ENCODE peak calls at places on chromosomes 11 and 22, in six cellular contexts. Y is nucleus accumbens, E is foreskin fibroblast, A is NCI-H2081 treated with DMSO at 0.1 percent for 48 hours, P is astrocyte of the cerebellum, C is GM23248. M is an unnamed sample.

GRCh38 chr22:36374603-36375024 is 13.2 kb downstream of the MYH9 start:
- DNase-seq in E (peak; percentile 75), P (no peak), Y (no peak), A (no peak), C (peak; percentile 92), M (no peak)

GRCh38 chr11:132343445-132343844 is 973.0 kb downstream of the NTM start:
- DNase-seq in C (no peak), Y (no peak), E (no peak), A (no peak), P (no peak), M (no peak)

GRCh38 chr11:95682552-95682951 is 107.0 kb downstream of the FAM76B start:
- DNase-seq in E (peak; percentile 56), A (no peak), C (peak; percentile 82), P (peak; percentile 26), Y (no peak), M (no peak)

GRCh38 chr22:23190526-23190925 is 10.2 kb downstream of the BCR start:
- DNase-seq in P (no peak), Y (no peak), A (no peak), E (no peak), C (no peak), M (no peak)

GRCh38 chr11:74926304-74927030 is 22.4 kb downstream of the XRRA1 start:
- DNase-seq in Y (no peak), P (no peak), E (peak; percentile 86), C (peak; percentile 81), A (no peak), M (no peak)

GRCh38 chr11:313787-314547 is at the start of gene IFITM1:
- DNase-seq in Y (no peak), P (peak; percentile 75), E (peak; percentile 85), C (peak; percentile 85), A (no peak), M (no peak)

GRCh38 chr22:30396871-30397655 is at the start of gene SEC14L2:
- DNase-seq in C (peak; percentile 84), A (no peak), E (peak; percentile 84), Y (peak; percentile 81), P (no peak), M (peak; percentile 11)

GRCh38 chr11:27471588-27472397 is 797 bp downstream of the LGR4 start:
- DNase-seq in Y (peak; percentile 73), C (peak; percentile 67), E (peak; percentile 60), A (no peak), P (no peak), M (no peak)

GRCh38 chr11:120674537-120674936 is 163.0 kb downstream of the GRIK4 start:
- DNase-seq in E (no peak), P (peak; percentile 87), Y (no peak), C (no peak), A (no peak), M (no peak)

GRCh38 chr22:46058591-46059519 is 81.9 kb upstream of the WNT7B start:
- DNase-seq in P (no peak), A (no peak), Y (no peak), C (peak; percentile 74), E (peak; percentile 53), M (no peak)